ENCODE peak calls at places on chromosome 18, in four cellular contexts. L is WTC11, D is A549, E is HepG2. U is an unnamed sample.
A peak's percentile ranks its signal among the peaks of the same experiment; 100 is the strongest.

GRCh38 chr18:58638446-58638845 is 9.6 kb upstream of the ALPK2 start:
- DNase-seq in D (no peak), E (no peak), L (no peak), U (no peak)

GRCh38 chr18:62572456-62572855 is 49.6 kb downstream of the ZCCHC2 start:
- DNase-seq in E (no peak), D (no peak), L (no peak), U (no peak)

GRCh38 chr18:30639361-30639760 is 403.2 kb downstream of the DSC3 start:
- DNase-seq in D (no peak), L (no peak), E (no peak), U (no peak)

GRCh38 chr18:70781860-70782453 is 493.1 kb downstream of the SOCS6 start:
- DNase-seq in D (peak; percentile 22), E (peak; percentile 27), L (peak; percentile 37), U (peak; percentile 21)

GRCh38 chr18:80105369-80106167 is 3.5 kb upstream of the ADNP2 start:
- DNase-seq in L (no peak), D (no peak), E (no peak), U (peak; percentile 10)

GRCh38 chr18:79912994-79913831 is 38.2 kb downstream of the SLC66A2 start:
- DNase-seq in L (no peak), D (no peak), E (no peak), U (no peak)

GRCh38 chr18:77218642-77219041 is 31.0 kb upstream of the GALR1 start:
- DNase-seq in L (no peak), E (no peak), D (no peak), U (no peak)

GRCh38 chr18:55306338-55306737 is 281.7 kb downstream of the TCF4 start:
- DNase-seq in D (no peak), L (no peak), E (no peak), U (no peak)

GRCh38 chr18:59881728-59882685 is 17.8 kb upstream of the PMAIP1 start:
- DNase-seq in L (no peak), E (peak; percentile 64), D (peak; percentile 64), U (no peak)

GRCh38 chr18:73458186-73458964 is 590.6 kb upstream of the NETO1 start:
- DNase-seq in L (no peak), D (no peak), E (no peak), U (no peak)

GRCh38 chr18:79511671-79512301 is 116.1 kb downstream of the NFATC1 start:
- DNase-seq in E (no peak), D (no peak), L (no peak), U (no peak)

GRCh38 chr18:69636529-69637301 is 236.0 kb downstream of the DOK6 start:
- DNase-seq in E (peak; percentile 6), L (peak; percentile 56), D (no peak), U (no peak)

GRCh38 chr18:12890964-12891363 is 6.9 kb upstream of the PTPN2 start:
- DNase-seq in L (no peak), E (no peak), D (no peak), U (no peak)

GRCh38 chr18:11840493-11840892 is 10.7 kb upstream of the CHMP1B start:
- DNase-seq in D (peak; percentile 31), E (peak; percentile 96), L (no peak), U (peak; percentile 22)
- TF ChIP-seq NR3C1 in D (no peak), E (no peak), L (no peak), U (no peak)

DNA sequence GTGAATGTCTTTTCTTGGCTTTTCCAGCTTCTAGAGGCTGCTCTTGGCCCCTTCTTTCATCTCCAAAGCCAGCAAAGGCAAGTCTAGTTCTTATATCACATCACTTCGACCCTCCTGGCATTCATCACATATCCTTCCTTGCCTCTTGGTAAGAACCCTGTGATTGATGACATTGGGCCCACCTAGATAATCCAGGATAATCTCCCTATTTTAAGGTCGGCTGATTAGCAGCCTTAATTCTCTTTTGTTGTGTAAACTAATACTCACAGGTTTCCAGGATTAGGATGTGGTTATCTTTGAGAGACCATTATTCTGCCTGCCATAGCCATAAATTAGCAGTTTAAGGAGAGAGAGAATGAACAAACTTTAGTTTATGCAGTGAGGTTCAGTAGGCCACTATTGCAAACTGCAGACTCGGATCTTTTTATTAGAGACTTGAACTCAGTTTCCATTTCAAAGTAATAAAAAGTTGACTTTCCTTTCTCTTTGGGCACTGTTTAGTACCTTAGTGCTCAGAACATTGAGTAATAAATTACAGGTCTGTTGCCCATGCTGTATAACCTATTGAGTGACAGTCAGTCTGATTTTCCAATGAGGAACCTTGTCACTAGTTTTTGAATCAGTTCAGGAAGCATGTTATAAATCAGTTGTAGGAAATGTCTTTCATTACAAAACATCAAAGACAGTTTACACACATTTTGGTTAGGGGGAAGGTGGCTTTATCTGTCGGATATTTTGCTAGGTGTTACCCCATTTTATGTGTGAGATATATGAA is 4.5 kb downstream of the NDUFV2 start:
- DNase-seq in D (no peak), E (no peak), L (no peak), U (no peak)
- TF ChIP-seq NR3C1 in D (no peak), E (no peak), L (no peak), U (no peak)

GRCh38 chr18:35732134-35732533 is 150.6 kb downstream of the GALNT1 start:
- DNase-seq in E (no peak), L (no peak), D (no peak), U (no peak)

GRCh38 chr18:35733419-35733818 is 151.9 kb downstream of the GALNT1 start:
- DNase-seq in E (no peak), L (no peak), D (no peak), U (no peak)

GRCh38 chr18:35729971-35730668 is 148.6 kb downstream of the GALNT1 start:
- DNase-seq in D (no peak), E (no peak), L (no peak), U (no peak)

GRCh38 chr18:35730738-35731370 is 149.3 kb downstream of the GALNT1 start:
- DNase-seq in E (peak; percentile 23), L (no peak), D (no peak), U (no peak)

DNA sequence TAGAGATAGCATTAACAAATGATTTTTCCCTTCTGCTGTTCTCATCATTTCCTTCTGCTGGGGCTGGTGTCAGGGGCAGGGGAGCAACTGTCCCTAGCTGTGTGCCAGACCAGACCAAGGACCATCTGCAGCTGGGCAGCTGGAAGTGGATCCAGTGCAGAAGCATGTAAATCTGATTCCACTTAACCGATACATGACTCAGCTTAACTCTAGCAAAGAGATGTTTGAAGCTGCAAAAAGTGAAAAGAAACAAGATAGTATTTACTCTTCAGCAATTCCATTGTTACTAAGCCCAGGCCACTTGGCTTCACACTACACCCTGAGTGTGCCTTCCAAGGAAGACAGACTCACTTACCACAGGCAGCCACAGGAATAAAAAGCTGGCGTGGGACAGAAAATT is 151.1 kb downstream of the GALNT1 start:
- DNase-seq in L (no peak), E (no peak), D (no peak), U (no peak)
- TF ChIP-seq NR3C1 in L (no peak), E (no peak), D (no peak), U (no peak)

DNA sequence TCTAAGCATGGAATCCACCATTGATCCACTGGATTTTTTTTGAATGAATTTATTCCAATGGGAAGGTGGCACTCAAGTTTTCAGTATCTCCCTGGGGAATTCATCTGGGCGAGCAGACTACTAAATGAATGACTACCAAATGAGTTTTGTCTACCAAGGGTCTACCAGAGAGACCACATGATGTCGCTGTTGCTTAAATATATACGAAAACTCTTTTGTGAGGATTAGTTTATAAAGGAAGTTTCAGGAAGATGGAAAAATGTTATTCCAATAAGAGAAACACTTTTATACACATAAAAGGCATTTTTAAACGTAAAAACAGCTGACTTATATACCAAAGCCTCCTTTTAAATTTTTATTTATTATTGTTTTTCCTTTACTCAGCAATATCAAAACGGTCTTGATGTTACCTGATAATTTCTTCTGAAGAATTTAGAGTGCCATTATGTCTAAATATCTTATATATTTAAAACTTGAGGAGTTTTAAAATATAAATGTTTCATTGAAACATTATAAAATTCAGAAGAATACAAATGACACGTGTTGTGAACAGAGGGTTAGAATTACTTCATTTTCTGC is 139.7 kb downstream of the HRH4 start:
- DNase-seq in L (no peak), E (peak; percentile 40), D (peak; percentile 41), U (peak; percentile 28)
- TF ChIP-seq NR3C1 in L (no peak), E (no peak), D (no peak), U (no peak)

U was measured in K562.